ENCODE peak calls at places on chromosomes 4 and X, in four cellular contexts. Z, C, T and N are unnamed samples.

GRCh38 chr4:5710065-5710961 is 688 bp upstream of the EVC start:
- DNase-seq in Z (no peak), C (no peak), T (peak), N (no peak)

GRCh38 chr4:123505077-123505456 is 108.5 kb downstream of the SPRY1 start:
- DNase-seq in Z (no peak), C (no peak), T (peak), N (no peak)

GRCh38 chr4:38509551-38509950 is 154.4 kb upstream of the KLF3 start:
- DNase-seq in Z (no peak), C (no peak), T (no peak), N (no peak)

GRCh38 chr4:7415927-7416686 is 18.6 kb downstream of the PSAPL1 start:
- DNase-seq in Z (no peak), C (no peak), T (no peak), N (no peak)

GRCh38 chrX:50618788-50619558 is 148.3 kb upstream of the DGKK start:
- DNase-seq in Z (no peak), C (no peak), T (peak), N (no peak)

GRCh38 chr4:1983053-1983845 is 25.5 kb downstream of the NELFA start:
- DNase-seq in Z (no peak), C (no peak), T (no peak), N (no peak)

GRCh38 chrX:17484592-17484991 is 109.6 kb downstream of the NHS start:
- DNase-seq in Z (no peak), C (no peak), T (no peak), N (no peak)

GRCh38 chr4:165369522-165369921 is 9.3 kb upstream of the CPE start:
- DNase-seq in Z (no peak), C (no peak), T (no peak), N (no peak)

GRCh38 chr4:3202836-3203820 is 45.8 kb upstream of the MSANTD1 start:
- DNase-seq in Z (no peak), C (no peak), T (no peak), N (no peak)

GRCh38 chr4:26762650-26763049 is 98.0 kb upstream of the STIM2 start:
- DNase-seq in Z (no peak), C (no peak), T (no peak), N (no peak)

GRCh38 chr4:4387531-4388311 is 819 bp downstream of the NSG1 start:
- DNase-seq in Z (no peak), C (no peak), T (peak), N (no peak)

GRCh38 chr4:21697583-21697982 is 251.0 kb downstream of the KCNIP4 start:
- DNase-seq in Z (peak), C (no peak), T (peak), N (peak)

GRCh38 chrX:386768-387575 is at the start of gene PPP2R3B:
- DNase-seq in Z (peak), C (peak), T (peak), N (peak)

GRCh38 chr4:187433141-187433540 is 562.4 kb upstream of the ZFP42 start:
- DNase-seq in Z (no peak), C (no peak), T (no peak), N (no peak)

GRCh38 chr4:145716200-145716599 is 36.3 kb downstream of the C4orf51 start:
- DNase-seq in Z (no peak), C (peak), T (no peak), N (no peak)

GRCh38 chr4:60657802-60658201 is 542.3 kb upstream of the ADGRL3 start:
- DNase-seq in Z (no peak), C (no peak), T (no peak), N (no peak)

GRCh38 chr4:57077550-57078311 is 32.5 kb downstream of the IGFBP7 start:
- DNase-seq in Z (no peak), C (no peak), T (no peak), N (no peak)

GRCh38 chr4:104728380-104729122 is 233.9 kb upstream of the CXXC4 start:
- DNase-seq in Z (no peak), C (no peak), T (no peak), N (no peak)

GRCh38 chr4:184937030-184937710 is 81.1 kb upstream of the HELT start:
- DNase-seq in Z (no peak), C (no peak), T (no peak), N (no peak)

DNA sequence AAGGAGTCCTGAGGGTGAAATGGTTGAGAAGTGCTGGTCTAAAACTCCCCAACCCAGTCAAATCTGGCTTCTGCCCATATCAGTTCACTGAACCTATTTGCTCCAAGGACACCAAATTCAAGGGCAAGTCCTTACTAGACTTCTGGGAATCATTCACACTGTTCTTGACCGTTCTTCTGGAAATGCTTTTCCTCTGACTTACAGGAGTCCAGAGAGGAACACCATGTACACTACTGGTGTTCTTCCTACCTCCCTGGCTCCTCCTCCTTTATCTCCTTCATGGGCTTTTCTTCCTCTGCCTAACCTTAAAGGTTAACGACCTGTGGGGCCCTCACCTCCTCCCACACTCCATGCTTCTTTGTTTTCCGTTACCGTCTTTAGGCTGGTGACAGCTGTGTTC is 281.3 kb downstream of the FRMPD4 start:
- DNase-seq in Z (no peak), C (no peak), T (no peak), N (no peak)
- H3K27ac ChIP-seq in Z (no peak), C (no peak), T (no peak), N (no peak)

GRCh38 chrX:107676559-107677378 is 48.5 kb downstream of the PRPS1 start:
- DNase-seq in Z (no peak), C (peak), T (no peak), N (no peak)

GRCh38 chrX:107674480-107675364 is 46.4 kb downstream of the PRPS1 start:
- DNase-seq in Z (no peak), C (peak), T (no peak), N (no peak)

GRCh38 chrX:107673933-107674479 is 45.7 kb downstream of the PRPS1 start:
- DNase-seq in Z (no peak), C (peak), T (peak), N (no peak)

GRCh38 chrX:107675823-107676555 is 47.7 kb downstream of the PRPS1 start:
- DNase-seq in Z (no peak), C (peak), T (no peak), N (no peak)

GRCh38 chrX:107675365-107675654 is 47.0 kb downstream of the PRPS1 start:
- DNase-seq in Z (no peak), C (no peak), T (no peak), N (no peak)
- H3K4me3 ChIP-seq in Z (no peak), C (peak), T (no peak), N (no peak)

DNA sequence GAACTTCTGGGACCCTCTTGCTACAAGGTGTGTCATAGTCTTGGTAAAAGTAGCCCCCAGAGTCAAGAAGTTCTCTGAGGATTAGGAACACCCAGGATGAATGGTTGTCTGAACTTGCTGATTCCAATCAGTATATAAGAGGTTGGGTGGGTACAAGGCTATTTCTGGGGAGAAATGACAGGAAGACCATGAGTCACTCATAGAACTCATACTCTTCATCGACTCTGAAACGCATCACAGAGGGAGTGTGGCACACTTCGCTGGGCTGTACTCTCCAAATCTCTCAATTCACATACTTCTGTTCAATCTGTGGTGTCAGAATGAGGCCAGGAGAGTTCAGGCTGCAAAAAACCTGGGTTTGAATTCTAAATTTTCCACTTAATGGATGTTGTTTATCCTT is 193.2 kb upstream of the LEF1 start:
- DNase-seq in Z (no peak), C (no peak), T (no peak), N (no peak)
- H3K27ac ChIP-seq in Z (no peak), C (no peak), T (no peak), N (no peak)

GRCh38 chr4:122117743-122118142 is 34.4 kb upstream of the BLTP1 start:
- DNase-seq in Z (no peak), C (no peak), T (no peak), N (no peak)
- H3K4me3 ChIP-seq in Z (no peak), C (no peak), T (no peak), N (no peak)

GRCh38 chrX:40120838-40121580 is 23.3 kb upstream of the BCOR start:
- DNase-seq in Z (no peak), C (no peak), T (no peak), N (no peak)
- H3K27ac ChIP-seq in Z (no peak), C (no peak), T (no peak), N (no peak)

GRCh38 chrX:2676794-2677675 is 14.1 kb upstream of the CD99 start:
- DNase-seq in Z (no peak), C (no peak), T (no peak), N (no peak)
- H3K4me3 ChIP-seq in Z (no peak), C (peak), T (no peak), N (no peak)

GRCh38 chr4:14915018-14915417 is 87.3 kb upstream of the CPEB2 start:
- DNase-seq in Z (no peak), C (no peak), T (no peak), N (no peak)
- H3K27ac ChIP-seq in Z (no peak), C (no peak), T (no peak), N (no peak)

DNA sequence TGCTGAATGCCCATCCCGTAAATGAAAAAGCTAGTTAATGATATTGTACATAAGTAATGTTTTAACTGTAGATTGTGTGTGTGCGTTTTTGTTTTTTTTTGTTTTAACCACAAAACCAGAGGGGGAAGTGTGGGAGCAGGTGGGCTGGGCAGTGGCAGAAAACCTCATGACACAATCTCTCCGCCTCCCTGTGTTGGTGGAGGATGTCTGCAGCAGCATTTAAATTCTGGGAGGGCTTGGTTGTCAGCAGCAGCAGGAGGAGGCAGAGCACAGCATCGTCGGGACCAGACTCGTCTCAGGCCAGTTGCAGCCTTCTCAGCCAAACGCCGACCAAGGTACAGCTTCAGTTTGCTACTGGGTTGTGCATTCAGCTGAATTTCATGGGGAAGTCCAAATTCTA is at the start of gene SPP1:
- DNase-seq in Z (peak), C (no peak), T (peak), N (peak)
- H3K4me3 ChIP-seq in Z (no peak), C (no peak), T (no peak), N (no peak)